ENCODE peak calls at places on chromosomes 3 and 15, in eight cellular contexts. V, H, U, Q, Z, P, I and D are unnamed samples.

GRCh38 chr15:49718846-49719245 is 98.0 kb downstream of the DTWD1 start:
- DNase-seq in Q (no peak), Z (no peak), U (no peak), I (no peak), P (peak; percentile 11), V (no peak), H (no peak), D (no peak)

GRCh38 chr3:135199137-135199536 is 404.1 kb downstream of the EPHB1 start:
- DNase-seq in P (no peak), U (no peak), I (no peak), H (no peak), Q (no peak), V (no peak), Z (no peak), D (no peak)

GRCh38 chr15:75107905-75108838 is 84.8 kb downstream of the PPCDC start:
- DNase-seq in P (no peak), I (peak; percentile 63), Z (peak; percentile 67), H (no peak), U (peak; percentile 80), V (no peak), Q (no peak), D (peak; percentile 59)

GRCh38 chr3:168216851-168217250 is 121.1 kb upstream of the GOLIM4 start:
- DNase-seq in H (no peak), Z (no peak), U (no peak), P (no peak), Q (no peak), V (no peak), I (no peak), D (no peak)

GRCh38 chr3:123449092-123449985 is 449 bp upstream of the ADCY5 start:
- DNase-seq in U (no peak), Q (no peak), V (no peak), P (peak; percentile 80), Z (peak; percentile 9), I (no peak), H (peak; percentile 66), D (no peak)

GRCh38 chr3:61345020-61345419 is 93.8 kb upstream of the FHIT start:
- DNase-seq in H (no peak), U (no peak), V (no peak), I (no peak), P (peak; percentile 26), Q (no peak), Z (no peak), D (no peak)

GRCh38 chr3:71244153-71245051 is 339.1 kb downstream of the FOXP1 start:
- DNase-seq in P (no peak), H (no peak), Q (no peak), V (no peak), I (no peak), U (no peak), Z (no peak), D (no peak)

GRCh38 chr3:46089237-46090011 is 62.1 kb upstream of the XCR1 start:
- DNase-seq in H (peak; percentile 15), I (peak; percentile 52), Z (peak; percentile 68), P (no peak), U (no peak), V (peak; percentile 91), Q (peak; percentile 43), D (peak; percentile 77)

GRCh38 chr3:147921044-147921443 is 511.9 kb downstream of the ZIC1 start:
- DNase-seq in U (no peak), I (peak; percentile 46), P (no peak), H (no peak), V (no peak), Z (no peak), Q (no peak), D (no peak)

GRCh38 chr3:25904248-25904647 is 114.4 kb downstream of the OXSM start:
- DNase-seq in Z (no peak), U (no peak), I (no peak), V (no peak), H (no peak), Q (no peak), P (no peak), D (no peak)